ENCODE peak calls at places on chromosomes 1 and 21, in four cellular contexts. D is M059J, A is neural crest cell, O is NCI-H2029. G is an unnamed sample.

GRCh38 chr1:203695116-203695515 is 68.5 kb downstream of the ATP2B4 start:
- DNase-seq in D (no peak), A (no peak), O (no peak), G (no peak)

GRCh38 chr1:238458924-238459323 is 568.2 kb upstream of the ZP4 start:
- DNase-seq in D (no peak), A (no peak), O (no peak), G (no peak)

GRCh38 chr21:41653944-41654625 is 112.8 kb downstream of the RIPK4 start:
- DNase-seq in D (peak; percentile 86), A (no peak), O (no peak), G (no peak)

GRCh38 chr1:103101399-103101798 is 6.9 kb downstream of the COL11A1 start:
- DNase-seq in D (no peak), A (no peak), O (no peak), G (no peak)

GRCh38 chr21:32463889-32464300 is 51.4 kb downstream of the EVA1C start:
- DNase-seq in D (peak; percentile 99), A (no peak), O (no peak), G (no peak)

GRCh38 chr21:42279888-42280287 is 35.3 kb downstream of the TFF3 start:
- DNase-seq in D (no peak), A (no peak), O (no peak), G (no peak)

GRCh38 chr1:204578867-204579664 is 62.9 kb downstream of the MDM4 start:
- DNase-seq in D (peak; percentile 21), A (no peak), O (peak; percentile 22), G (peak; percentile 8)

GRCh38 chr1:222090103-222090502 is 348.2 kb upstream of the DUSP10 start:
- DNase-seq in D (no peak), A (no peak), O (no peak), G (no peak)

GRCh38 chr1:24705260-24706073 is 39.8 kb upstream of the CLIC4 start:
- DNase-seq in D (peak; percentile 99), A (peak; percentile 74), O (peak; percentile 94), G (peak; percentile 95)

GRCh38 chr1:86914635-86914997 is at the start of gene HS2ST1:
- DNase-seq in D (no peak), A (no peak), O (no peak), G (no peak)

GRCh38 chr1:43978551-43979260 is at the start of gene B4GALT2:
- DNase-seq in D (peak; percentile 41), A (no peak), O (peak; percentile 58), G (peak; percentile 66)

GRCh38 chr1:200081151-200081981 is 53.9 kb downstream of the NR5A2 start:
- DNase-seq in D (peak; percentile 20), A (no peak), O (no peak), G (peak; percentile 37)

GRCh38 chr1:46549697-46550681 is 1.5 kb downstream of the KNCN start:
- DNase-seq in D (peak; percentile 76), A (peak; percentile 28), O (peak; percentile 46), G (no peak)

GRCh38 chr1:55146781-55147180 is 68.4 kb downstream of the USP24 start:
- DNase-seq in D (no peak), A (no peak), O (peak; percentile 31), G (peak; percentile 29)

GRCh38 chr1:214364335-214364734 is 83.4 kb downstream of the SMYD2 start:
- DNase-seq in D (peak; percentile 29), A (no peak), O (no peak), G (no peak)

GRCh38 chr1:9890224-9890731 is 19.8 kb downstream of the CTNNBIP1 start:
- DNase-seq in D (peak; percentile 96), A (no peak), O (no peak), G (no peak)

GRCh38 chr1:16618719-16619118 is 5.4 kb upstream of the NBPF1 start:
- DNase-seq in D (no peak), A (no peak), O (no peak), G (no peak)

GRCh38 chr1:235741294-235741693 is 91.7 kb upstream of the GNG4 start:
- DNase-seq in D (peak; percentile 63), A (no peak), O (no peak), G (no peak)

GRCh38 chr1:67957026-67957425 is 93.4 kb downstream of the DIRAS3 start:
- DNase-seq in D (no peak), A (no peak), O (no peak), G (no peak)

GRCh38 chr1:9291914-9292360 is 757 bp upstream of the SPSB1 start:
- DNase-seq in D (peak; percentile 54), A (no peak), O (no peak), G (peak; percentile 43)

GRCh38 chr1:156727914-156728598 is at the start of gene METTL25B:
- DNase-seq in D (peak; percentile 85), A (peak; percentile 68), O (peak; percentile 72), G (peak; percentile 88)

GRCh38 chr1:153494976-153495535 is 34.6 kb upstream of the S100A7 start:
- DNase-seq in D (peak; percentile 52), A (peak; percentile 97), O (peak; percentile 74), G (peak; percentile 53)

GRCh38 chr1:54564312-54565112 is 16.5 kb downstream of the ACOT11 start:
- DNase-seq in D (no peak), A (no peak), O (peak; percentile 98), G (no peak)

GRCh38 chr1:70196333-70196732 is 9.0 kb downstream of the LRRC40 start:
- DNase-seq in D (no peak), A (no peak), O (no peak), G (no peak)

GRCh38 chr1:206800411-206800810 is 28.1 kb upstream of the IL10 start:
- DNase-seq in D (no peak), A (no peak), O (no peak), G (no peak)

GRCh38 chr1:6272476-6273270 is 11.8 kb upstream of the GPR153 start:
- DNase-seq in D (no peak), A (no peak), O (no peak), G (no peak)

GRCh38 chr1:17875882-17876280 is 120.7 kb downstream of the ACTL8 start:
- DNase-seq in D (peak; percentile 89), A (no peak), O (no peak), G (no peak)

G was measured in HAP-1.